ENCODE peak calls at places on chromosomes 2 and 18, in eight cellular contexts. One of them, this sample, is unnamed.

GRCh38 chr2:241114836-241115235 is 12.7 kb upstream of the MTERF4 start:
- DNase-seq in AG08395: no peak
- DNase-seq in mesothelial cell of epicardium: no peak
- DNase-seq in IMR-90: no peak
- DNase-seq in AML-193: no peak
- DNase-seq in T-cell: no peak
- DNase-seq in transverse colon: no peak
- DNase-seq in iris pigment epithelial cell: no peak
- DNase-seq in this sample: no peak

GRCh38 chr2:206502729-206503128 is 59.4 kb downstream of the ADAM23 start:
- DNase-seq in AML-193: no peak
- DNase-seq in IMR-90: no peak
- DNase-seq in AG08395: no peak
- DNase-seq in iris pigment epithelial cell: no peak
- DNase-seq in T-cell: no peak
- DNase-seq in mesothelial cell of epicardium: no peak
- DNase-seq in transverse colon: no peak
- DNase-seq in this sample: no peak

GRCh38 chr2:230694241-230694640 is 18.4 kb upstream of the CAB39 start:
- DNase-seq in AG08395: no peak
- DNase-seq in mesothelial cell of epicardium: no peak
- DNase-seq in IMR-90: no peak
- DNase-seq in iris pigment epithelial cell: no peak
- DNase-seq in T-cell: no peak
- DNase-seq in transverse colon: peak; percentile 44
- DNase-seq in AML-193: no peak
- DNase-seq in this sample: no peak

GRCh38 chr2:20224191-20224715 is 677 bp downstream of the SDC1 start:
- DNase-seq in AML-193: no peak
- DNase-seq in T-cell: no peak
- DNase-seq in iris pigment epithelial cell: peak; percentile 19
- DNase-seq in IMR-90: no peak
- DNase-seq in AG08395: no peak
- DNase-seq in transverse colon: no peak
- DNase-seq in mesothelial cell of epicardium: no peak
- DNase-seq in this sample: no peak

GRCh38 chr2:40405440-40405839 is 46.5 kb downstream of the SLC8A1 start:
- DNase-seq in AG08395: peak; percentile 41
- DNase-seq in iris pigment epithelial cell: no peak
- DNase-seq in transverse colon: no peak
- DNase-seq in T-cell: no peak
- DNase-seq in AML-193: no peak
- DNase-seq in mesothelial cell of epicardium: no peak
- DNase-seq in IMR-90: peak; percentile 63
- DNase-seq in this sample: no peak

GRCh38 chr2:83594841-83595720 is 864.0 kb downstream of the SUCLG1 start:
- DNase-seq in iris pigment epithelial cell: no peak
- DNase-seq in AML-193: no peak
- DNase-seq in transverse colon: no peak
- DNase-seq in mesothelial cell of epicardium: no peak
- DNase-seq in T-cell: no peak
- DNase-seq in IMR-90: no peak
- DNase-seq in AG08395: no peak
- DNase-seq in this sample: no peak

GRCh38 chr2:133760366-133760765 is 192.1 kb upstream of the NCKAP5 start:
- DNase-seq in IMR-90: peak; percentile 95
- DNase-seq in mesothelial cell of epicardium: no peak
- DNase-seq in transverse colon: no peak
- DNase-seq in T-cell: no peak
- DNase-seq in AML-193: no peak
- DNase-seq in iris pigment epithelial cell: peak; percentile 81
- DNase-seq in AG08395: peak; percentile 13
- DNase-seq in this sample: no peak

GRCh38 chr2:230075988-230076631 is 7.4 kb upstream of the SLC16A14 start:
- DNase-seq in IMR-90: no peak
- DNase-seq in iris pigment epithelial cell: peak; percentile 4
- DNase-seq in transverse colon: no peak
- DNase-seq in AML-193: peak; percentile 15
- DNase-seq in mesothelial cell of epicardium: no peak
- DNase-seq in AG08395: no peak
- DNase-seq in T-cell: no peak
- DNase-seq in this sample: no peak

GRCh38 chr2:240626531-240627300 is 1.4 kb downstream of the GPR35 start:
- DNase-seq in AML-193: peak; percentile 30
- DNase-seq in T-cell: peak; percentile 21
- DNase-seq in AG08395: no peak
- DNase-seq in iris pigment epithelial cell: no peak
- DNase-seq in transverse colon: peak; percentile 49
- DNase-seq in IMR-90: no peak
- DNase-seq in mesothelial cell of epicardium: peak; percentile 25
- DNase-seq in this sample: no peak

GRCh38 chr2:207792244-207792785 is 22.6 kb upstream of the FZD5 start:
- DNase-seq in mesothelial cell of epicardium: no peak
- DNase-seq in AG08395: peak; percentile 72
- DNase-seq in T-cell: no peak
- DNase-seq in iris pigment epithelial cell: peak; percentile 73
- DNase-seq in IMR-90: peak; percentile 66
- DNase-seq in AML-193: peak; percentile 70
- DNase-seq in transverse colon: no peak
- DNase-seq in this sample: no peak

GRCh38 chr18:40414155-40414754 is 1540.8 kb upstream of the PIK3C3 start:
- DNase-seq in mesothelial cell of epicardium: no peak
- DNase-seq in transverse colon: no peak
- DNase-seq in AML-193: no peak
- DNase-seq in AG08395: peak; percentile 5
- DNase-seq in iris pigment epithelial cell: peak; percentile 87
- DNase-seq in T-cell: no peak
- DNase-seq in IMR-90: peak; percentile 37
- DNase-seq in this sample: no peak

GRCh38 chr2:56741601-56742102 is 557.9 kb downstream of the CCDC85A start:
- DNase-seq in T-cell: no peak
- DNase-seq in iris pigment epithelial cell: peak; percentile 98
- DNase-seq in mesothelial cell of epicardium: no peak
- DNase-seq in IMR-90: peak; percentile 71
- DNase-seq in AML-193: no peak
- DNase-seq in transverse colon: no peak
- DNase-seq in AG08395: peak; percentile 92
- DNase-seq in this sample: no peak

GRCh38 chr2:25341031-25341727 is 546 bp downstream of the DNMT3A start:
- DNase-seq in mesothelial cell of epicardium: no peak
- DNase-seq in iris pigment epithelial cell: no peak
- DNase-seq in transverse colon: peak; percentile 34
- DNase-seq in T-cell: no peak
- DNase-seq in AG08395: no peak
- DNase-seq in IMR-90: no peak
- DNase-seq in AML-193: no peak
- DNase-seq in this sample: no peak

GRCh38 chr18:48330016-48330991 is 78.9 kb downstream of the ZBTB7C start:
- DNase-seq in T-cell: no peak
- DNase-seq in AG08395: peak; percentile 92
- DNase-seq in transverse colon: no peak
- DNase-seq in IMR-90: peak; percentile 69
- DNase-seq in AML-193: no peak
- DNase-seq in mesothelial cell of epicardium: no peak
- DNase-seq in iris pigment epithelial cell: peak; percentile 79
- DNase-seq in this sample: no peak